ENCODE peak calls at places on chromosomes 6 and 20, in six cellular contexts. P is IMR-90, X is omental fat pad, I is progenitor cell of endocrine pancreas, C is Calu3, B is MM.1S. T is an unnamed sample.

GRCh38 chr6:169287675-169288074 is 34.0 kb upstream of the THBS2 start:
- DNase-seq in P (no peak), X (no peak), I (no peak), C (no peak), B (no peak), T (no peak)

GRCh38 chr20:12153616-12154015 is 235.9 kb downstream of the BTBD3 start:
- DNase-seq in P (peak; percentile 56), X (no peak), I (no peak), C (no peak), B (no peak), T (no peak)

GRCh38 chr20:50596694-50597021 is 86.5 kb downstream of the PTPN1 start:
- DNase-seq in P (no peak), X (no peak), I (no peak), C (no peak), B (no peak), T (no peak)

GRCh38 chr6:169725270-169726048 is 1.2 kb upstream of the PHF10 start:
- DNase-seq in P (peak; percentile 94), X (peak; percentile 73), I (peak; percentile 30), C (peak; percentile 55), B (no peak), T (peak; percentile 39)

GRCh38 chr6:13445005-13445743 is 42.2 kb downstream of the GFOD1 start:
- DNase-seq in P (peak; percentile 64), X (peak; percentile 43), I (no peak), C (no peak), B (no peak), T (no peak)

GRCh38 chr6:170444811-170445211 is 108.3 kb downstream of the PSMB1 start:
- DNase-seq in P (no peak), X (no peak), I (no peak), C (no peak), B (no peak), T (no peak)

GRCh38 chr6:163170294-163170883 is 244.1 kb upstream of the QKI start:
- DNase-seq in P (no peak), X (no peak), I (no peak), C (peak; percentile 30), B (peak; percentile 11), T (no peak)

GRCh38 chr6:138371452-138371711 is 6.3 kb upstream of the SMIM28 start:
- DNase-seq in P (no peak), X (no peak), I (no peak), C (no peak), B (no peak), T (no peak)

GRCh38 chr6:29011276-29011734 is 6.2 kb upstream of the ZNF311 start:
- DNase-seq in P (peak; percentile 51), X (no peak), I (no peak), C (peak; percentile 48), B (peak; percentile 36), T (peak; percentile 63)

GRCh38 chr6:116450185-116450710 is 10.9 kb upstream of the CALHM6 start:
- DNase-seq in P (no peak), X (no peak), I (no peak), C (no peak), B (no peak), T (no peak)

GRCh38 chr6:116446399-116446798 is 14.8 kb upstream of the CALHM6 start:
- DNase-seq in P (no peak), X (no peak), I (no peak), C (no peak), B (peak; percentile 27), T (no peak)

GRCh38 chr6:116447052-116447451 is 14.1 kb upstream of the CALHM6 start:
- DNase-seq in P (no peak), X (no peak), I (no peak), C (peak; percentile 8), B (no peak), T (no peak)

GRCh38 chr6:116444991-116445566 is 16.1 kb upstream of the CALHM6 start:
- DNase-seq in P (no peak), X (no peak), I (no peak), C (no peak), B (peak; percentile 72), T (no peak)

GRCh38 chr6:116447496-116448011 is 13.6 kb upstream of the CALHM6 start:
- DNase-seq in P (peak; percentile 99), X (no peak), I (no peak), C (no peak), B (peak; percentile 22), T (no peak)
- TF ChIP-seq CTCF in P (peak; percentile 8), X (no peak), I (no peak), C (no peak), B (peak; percentile 9), T (no peak)

DNA sequence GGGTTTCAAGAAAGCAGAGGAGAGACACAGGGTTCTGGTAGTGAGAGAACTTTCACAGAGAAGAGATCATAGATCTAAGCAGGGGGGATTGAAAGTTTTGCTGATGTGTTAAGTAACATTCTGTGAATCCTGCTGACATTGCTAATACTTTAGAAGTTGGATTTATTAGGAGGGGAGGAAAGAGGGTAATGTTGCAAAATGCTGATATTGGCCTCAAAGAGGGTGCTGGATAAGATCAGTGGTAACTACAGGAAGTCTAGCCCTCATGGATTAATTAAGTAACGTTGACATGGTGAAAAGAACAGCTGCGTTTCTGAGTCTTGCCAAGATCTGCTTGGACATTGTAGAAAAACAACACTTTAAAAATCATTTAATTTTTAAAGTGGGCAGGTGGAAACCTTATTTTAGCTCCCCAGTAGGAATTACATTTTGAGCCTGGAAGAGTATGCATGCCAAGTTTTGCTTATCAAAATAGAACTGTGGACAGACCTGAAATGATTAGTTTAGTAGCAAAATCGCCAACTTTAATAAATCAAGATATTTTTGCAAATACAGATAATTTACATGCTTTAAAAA is 606.0 kb upstream of the HTR1E start:
- DNase-seq in P (no peak), X (no peak), I (no peak), C (no peak), B (no peak), T (no peak)
- TF ChIP-seq CTCF in P (no peak), X (no peak), I (no peak), C (no peak), B (no peak), T (no peak)

GRCh38 chr6:50030777-50031562 is 9.2 kb upstream of the DEFB110 start:
- DNase-seq in P (peak; percentile 5), X (no peak), I (no peak), C (no peak), B (no peak), T (peak; percentile 64)
- TF ChIP-seq CTCF in P (peak; percentile 17), X (no peak), I (peak; percentile 53), C (no peak), B (peak; percentile 19), T (peak; percentile 55)

GRCh38 chr6:100877851-100878250 is 3.3 kb downstream of the ASCC3 start:
- DNase-seq in P (no peak), X (no peak), I (no peak), C (no peak), B (no peak), T (no peak)

GRCh38 chr6:100880901-100881706 is at the start of gene ASCC3:
- DNase-seq in P (peak; percentile 88), X (peak; percentile 50), I (peak; percentile 74), C (peak; percentile 94), B (peak; percentile 93), T (peak; percentile 89)

GRCh38 chr6:100881707-100882040 is 545 bp upstream of the ASCC3 start:
- DNase-seq in P (peak; percentile 8), X (no peak), I (no peak), C (no peak), B (peak; percentile 8), T (no peak)

GRCh38 chr6:100879317-100879716 is 1.8 kb downstream of the ASCC3 start:
- DNase-seq in P (no peak), X (no peak), I (no peak), C (no peak), B (no peak), T (no peak)

DNA sequence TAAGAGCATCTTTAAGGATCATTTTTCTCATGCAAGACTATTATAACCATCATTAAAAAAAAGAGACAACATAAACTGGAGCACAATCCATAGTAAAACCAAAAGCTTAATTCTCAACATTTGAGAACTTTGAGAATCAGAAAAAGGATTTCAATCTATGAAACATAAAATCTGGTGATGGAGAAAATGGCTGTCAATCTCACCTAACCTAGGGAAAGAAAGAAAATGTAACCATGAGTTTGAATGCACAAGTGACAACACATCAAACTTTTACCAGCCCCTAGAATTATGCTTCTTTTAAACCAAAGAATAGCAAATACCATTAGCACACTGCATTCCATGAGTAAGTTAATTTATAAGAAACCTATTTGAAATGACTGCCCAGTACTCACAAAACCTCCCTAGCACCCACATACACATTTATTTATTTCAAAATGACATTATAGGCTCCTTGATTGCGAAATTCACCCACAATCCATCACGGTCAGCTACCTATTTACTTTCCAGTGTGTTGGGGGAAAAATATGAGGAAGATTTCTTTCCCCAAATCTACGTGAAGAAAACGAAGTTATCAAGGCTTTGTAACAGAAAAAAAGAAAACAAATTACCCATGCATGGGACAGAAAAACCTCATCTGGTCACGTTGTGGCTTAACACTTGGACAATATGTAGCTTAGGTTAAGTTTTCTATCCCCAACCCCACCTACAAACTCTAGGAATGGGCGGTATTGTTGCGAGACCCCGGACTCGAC is 804 bp downstream of the ASCC3 start:
- DNase-seq in P (peak; percentile 25), X (no peak), I (no peak), C (peak; percentile 9), B (no peak), T (no peak)
- TF ChIP-seq CTCF in P (no peak), X (no peak), I (no peak), C (no peak), B (no peak), T (no peak)

GRCh38 chr6:117280922-117281321 is 15.6 kb downstream of the VGLL2 start:
- DNase-seq in P (no peak), X (no peak), I (no peak), C (peak; percentile 30), B (no peak), T (no peak)
- TF ChIP-seq CTCF in P (peak; percentile 15), X (no peak), I (peak; percentile 42), C (no peak), B (peak; percentile 41), T (no peak)

GRCh38 chr6:147407571-147407970 is 100.9 kb upstream of the SAMD5 start:
- DNase-seq in P (no peak), X (no peak), I (no peak), C (no peak), B (no peak), T (no peak)
- TF ChIP-seq CTCF in P (no peak), X (no peak), I (no peak), C (no peak), B (no peak), T (no peak)

DNA sequence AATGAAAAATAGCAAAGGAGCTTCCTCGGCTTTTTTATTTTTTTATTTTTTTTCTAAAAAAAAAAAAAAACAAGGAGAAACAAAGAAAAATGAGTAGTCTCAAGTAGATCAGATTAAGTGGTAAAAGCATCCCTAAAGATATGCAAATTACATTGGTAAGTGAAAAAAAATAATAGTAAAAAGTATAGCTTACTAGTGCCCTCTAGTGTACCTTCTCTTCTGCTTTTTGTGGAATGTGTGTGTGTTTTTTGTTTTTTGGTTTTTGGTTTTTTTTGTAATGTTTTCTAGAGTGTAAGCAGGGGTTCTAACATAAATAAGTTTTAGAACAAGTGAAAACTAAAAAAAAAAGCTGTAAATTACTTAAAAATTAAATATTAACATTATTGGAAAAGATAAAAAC is 1062.0 kb downstream of the HACE1 start:
- DNase-seq in P (no peak), X (no peak), I (no peak), C (no peak), B (peak; percentile 12), T (no peak)
- TF ChIP-seq CTCF in P (peak; percentile 20), X (no peak), I (peak; percentile 69), C (peak; percentile 32), B (peak; percentile 33), T (no peak)

T was measured in endothelial cell.